ENCODE peak calls at places on chromosomes 7 and 10, in four cellular contexts. One of them, this sample, is unnamed.

GRCh38 chr7:5690931-5691461 is 90.5 kb downstream of the RNF216 start:
- DNase-seq in HL-60: no peak
- DNase-seq in K562: no peak
- DNase-seq in GM12878: no peak
- DNase-seq in this sample: no peak

GRCh38 chr7:126799541-126799940 is 453.2 kb downstream of the GRM8 start:
- DNase-seq in HL-60: no peak
- DNase-seq in K562: no peak
- DNase-seq in GM12878: no peak
- DNase-seq in this sample: no peak

GRCh38 chr7:75993689-75994387 is 557 bp downstream of the TMEM120A start:
- DNase-seq in HL-60: no peak
- DNase-seq in K562: peak
- DNase-seq in GM12878: no peak
- DNase-seq in this sample: peak

GRCh38 chr10:28769147-28769604 is 91.9 kb downstream of the BAMBI start:
- DNase-seq in HL-60: no peak
- DNase-seq in K562: no peak
- DNase-seq in GM12878: no peak
- DNase-seq in this sample: no peak

GRCh38 chr10:80529604-80530003 is 8.1 kb upstream of the SH2D4B start:
- DNase-seq in HL-60: peak
- DNase-seq in K562: no peak
- DNase-seq in GM12878: no peak
- DNase-seq in this sample: no peak

GRCh38 chr10:133135116-133135465 is 24.9 kb upstream of the KNDC1 start:
- DNase-seq in HL-60: no peak
- DNase-seq in K562: no peak
- DNase-seq in GM12878: no peak
- DNase-seq in this sample: no peak

GRCh38 chr7:142389544-142389943 is 131.7 kb upstream of the PRSS58 start:
- DNase-seq in HL-60: no peak
- DNase-seq in K562: no peak
- DNase-seq in GM12878: no peak
- DNase-seq in this sample: no peak

GRCh38 chr7:128792471-128793183 is 859 bp downstream of the CCDC136 start:
- DNase-seq in HL-60: no peak
- DNase-seq in K562: peak
- DNase-seq in GM12878: no peak
- DNase-seq in this sample: no peak

GRCh38 chr7:25893436-25893835 is 258.6 kb upstream of the NFE2L3 start:
- DNase-seq in HL-60: no peak
- DNase-seq in K562: no peak
- DNase-seq in GM12878: no peak
- DNase-seq in this sample: no peak

GRCh38 chr7:102450242-102450641 is 14.4 kb downstream of the ALKBH4 start:
- DNase-seq in HL-60: peak
- DNase-seq in K562: no peak
- DNase-seq in GM12878: no peak
- DNase-seq in this sample: no peak

GRCh38 chr7:33831389-33832118 is 73.8 kb upstream of the BMPER start:
- DNase-seq in HL-60: no peak
- DNase-seq in K562: no peak
- DNase-seq in GM12878: no peak
- DNase-seq in this sample: no peak

GRCh38 chr10:77873558-77874380 is 52.8 kb downstream of the DLG5 start:
- DNase-seq in HL-60: peak
- DNase-seq in K562: peak
- DNase-seq in GM12878: peak
- DNase-seq in this sample: peak

GRCh38 chr10:103843045-103843444 is 12.3 kb downstream of the SH3PXD2A start:
- DNase-seq in HL-60: no peak
- DNase-seq in K562: no peak
- DNase-seq in GM12878: no peak
- DNase-seq in this sample: no peak

GRCh38 chr10:72291019-72291532 is 17.4 kb downstream of the DDIT4 start:
- DNase-seq in HL-60: peak
- DNase-seq in K562: peak
- DNase-seq in GM12878: no peak
- DNase-seq in this sample: no peak

GRCh38 chr7:90613088-90613498 is 17.0 kb downstream of the CDK14 start:
- DNase-seq in HL-60: no peak
- DNase-seq in K562: no peak
- DNase-seq in GM12878: peak
- DNase-seq in this sample: no peak

GRCh38 chr10:46094931-46095755 is 49.1 kb upstream of the MSMB start:
- DNase-seq in HL-60: no peak
- DNase-seq in K562: no peak
- DNase-seq in GM12878: no peak
- DNase-seq in this sample: no peak

GRCh38 chr7:43937444-43937843 is 11.2 kb downstream of the UBE2D4 start:
- DNase-seq in HL-60: no peak
- DNase-seq in K562: no peak
- DNase-seq in GM12878: no peak
- DNase-seq in this sample: no peak

GRCh38 chr10:85642082-85642420 is 724.5 kb downstream of the GRID1 start:
- DNase-seq in HL-60: no peak
- DNase-seq in K562: no peak
- DNase-seq in GM12878: no peak
- DNase-seq in this sample: no peak

GRCh38 chr7:33757563-33758165 is 147.7 kb upstream of the BMPER start:
- DNase-seq in HL-60: peak
- DNase-seq in K562: peak
- DNase-seq in GM12878: no peak
- DNase-seq in this sample: no peak

GRCh38 chr10:89653410-89653828 is 8.4 kb upstream of the PANK1 start:
- DNase-seq in HL-60: no peak
- DNase-seq in K562: no peak
- DNase-seq in GM12878: peak
- DNase-seq in this sample: no peak

GRCh38 chr7:83468251-83468739 is 180.6 kb downstream of the SEMA3E start:
- DNase-seq in HL-60: peak
- DNase-seq in K562: peak
- DNase-seq in GM12878: peak
- DNase-seq in this sample: peak

GRCh38 chr10:112680586-112680985 is 233.6 kb downstream of the VTI1A start:
- DNase-seq in HL-60: no peak
- DNase-seq in K562: peak
- DNase-seq in GM12878: no peak
- DNase-seq in this sample: no peak

GRCh38 chr10:117137031-117137910 is 799 bp downstream of the VAX1 start:
- DNase-seq in HL-60: no peak
- DNase-seq in K562: no peak
- DNase-seq in GM12878: no peak
- DNase-seq in this sample: no peak

DNA sequence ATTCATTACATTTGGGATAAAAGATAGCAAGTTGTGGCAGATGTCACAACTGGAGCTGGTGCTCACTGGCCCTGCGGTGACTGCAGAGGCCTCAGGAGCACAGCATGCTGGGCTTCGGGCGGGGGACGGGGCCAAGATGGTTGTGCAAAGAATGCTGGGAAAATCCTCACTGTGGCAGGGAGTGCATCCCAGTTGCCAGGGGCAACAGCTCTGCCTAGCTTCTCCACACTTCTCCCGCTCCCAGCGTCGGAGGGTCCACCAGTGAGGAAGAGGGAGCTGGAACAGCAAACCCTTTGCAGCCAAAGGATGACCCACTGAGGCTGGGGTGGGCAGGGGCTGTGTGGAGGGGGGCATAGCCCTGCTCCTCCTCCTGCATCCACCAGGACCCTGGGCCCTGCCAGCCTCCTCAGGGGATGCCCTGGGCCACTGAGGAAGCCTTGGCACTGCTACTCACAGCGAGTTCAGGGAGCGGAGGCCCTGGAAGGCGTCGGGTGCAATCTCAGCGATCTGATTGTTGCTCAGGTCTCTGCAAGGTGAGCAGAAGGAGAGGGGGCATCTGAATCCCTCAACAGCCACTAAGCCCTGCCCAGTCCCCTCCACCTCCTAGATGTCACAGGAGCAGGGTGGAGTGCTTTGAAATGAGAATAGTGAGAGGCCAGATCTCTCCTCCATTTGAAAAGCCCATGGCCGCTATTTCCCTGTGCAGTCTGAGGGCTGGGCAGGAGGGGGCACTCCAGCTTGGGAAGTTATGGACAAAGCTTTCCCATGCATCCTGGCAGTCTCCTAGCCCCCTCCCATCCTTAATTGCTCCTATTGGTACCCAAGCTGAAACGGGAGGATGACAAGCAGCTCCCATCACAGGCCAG is 126.5 kb downstream of the SLIT1 start:
- DNase-seq in HL-60: no peak
- DNase-seq in K562: no peak
- DNase-seq in GM12878: no peak
- DNase-seq in this sample: no peak
- TF ChIP-seq SPI1 in HL-60: no peak
- TF ChIP-seq SPI1 in K562: no peak
- TF ChIP-seq SPI1 in GM12878: no peak
- TF ChIP-seq SPI1 in this sample: no peak

GRCh38 chr7:99193527-99194214 is 14.2 kb downstream of the KPNA7 start:
- DNase-seq in HL-60: no peak
- DNase-seq in K562: no peak
- DNase-seq in GM12878: no peak
- DNase-seq in this sample: no peak
- TF ChIP-seq SPI1 in HL-60: no peak
- TF ChIP-seq SPI1 in K562: no peak
- TF ChIP-seq SPI1 in GM12878: no peak
- TF ChIP-seq SPI1 in this sample: no peak

GRCh38 chr7:145700488-145700887 is 416.1 kb upstream of the CNTNAP2 start:
- DNase-seq in HL-60: no peak
- DNase-seq in K562: no peak
- DNase-seq in GM12878: no peak
- DNase-seq in this sample: no peak

GRCh38 chr7:145696071-145696470 is 420.5 kb upstream of the CNTNAP2 start:
- DNase-seq in HL-60: no peak
- DNase-seq in K562: no peak
- DNase-seq in GM12878: no peak
- DNase-seq in this sample: no peak

GRCh38 chr7:145698526-145699262 is 417.9 kb upstream of the CNTNAP2 start:
- DNase-seq in HL-60: no peak
- DNase-seq in K562: no peak
- DNase-seq in GM12878: no peak
- DNase-seq in this sample: no peak
- TF ChIP-seq SPI1 in HL-60: no peak
- TF ChIP-seq SPI1 in K562: no peak
- TF ChIP-seq SPI1 in GM12878: no peak
- TF ChIP-seq SPI1 in this sample: no peak

GRCh38 chr7:19520392-19520791 is 188.4 kb downstream of the POLR1F start:
- DNase-seq in HL-60: no peak
- DNase-seq in K562: no peak
- DNase-seq in GM12878: no peak
- DNase-seq in this sample: no peak

GRCh38 chr7:19522486-19522885 is 186.4 kb downstream of the POLR1F start:
- DNase-seq in HL-60: no peak
- DNase-seq in K562: no peak
- DNase-seq in GM12878: no peak
- DNase-seq in this sample: no peak

GRCh38 chr7:19519443-19519977 is 189.3 kb downstream of the POLR1F start:
- DNase-seq in HL-60: no peak
- DNase-seq in K562: no peak
- DNase-seq in GM12878: no peak
- DNase-seq in this sample: no peak
- TF ChIP-seq SPI1 in HL-60: no peak
- TF ChIP-seq SPI1 in K562: no peak
- TF ChIP-seq SPI1 in GM12878: no peak
- TF ChIP-seq SPI1 in this sample: no peak

This sample was measured in GM12891.